ENCODE peak calls at places on chromosomes 7 and 10, in nine cellular contexts. X, R, E, J, H, N, K, O and Y are unnamed samples.
A peak's percentile ranks its signal among the peaks of the same experiment; 100 is the strongest.

GRCh38 chr7:75854233-75854632 is 24.6 kb upstream of the RHBDD2 start:
- DNase-seq in X (peak; percentile 70), R (peak; percentile 20), E (no peak), J (no peak), H (no peak), N (no peak), K (no peak), O (no peak), Y (no peak)

GRCh38 chr10:59190332-59190731 is 13.9 kb downstream of the PHYHIPL start:
- DNase-seq in X (no peak), R (no peak), E (no peak), J (no peak), H (no peak), N (no peak), K (no peak), O (no peak), Y (no peak)

GRCh38 chr10:71531485-71532446 is 135.0 kb downstream of the CDH23 start:
- DNase-seq in X (no peak), R (no peak), E (no peak), J (no peak), H (no peak), N (peak; percentile 37), K (no peak), O (no peak), Y (no peak)

GRCh38 chr7:107658467-107658866 is 2.2 kb upstream of the SLC26A4 start:
- DNase-seq in X (no peak), R (no peak), E (no peak), J (no peak), H (no peak), N (no peak), K (no peak), O (no peak), Y (no peak)

GRCh38 chr7:94231333-94231732 is 163.4 kb upstream of the COL1A2 start:
- DNase-seq in X (no peak), R (no peak), E (no peak), J (no peak), H (no peak), N (no peak), K (no peak), O (no peak), Y (no peak)

GRCh38 chr7:107130487-107131220 is 38.1 kb upstream of the HBP1 start:
- DNase-seq in X (peak; percentile 48), R (no peak), E (no peak), J (no peak), H (no peak), N (no peak), K (no peak), O (no peak), Y (no peak)

GRCh38 chr7:75985518-75986146 is 8.8 kb downstream of the TMEM120A start:
- DNase-seq in X (no peak), R (no peak), E (peak; percentile 70), J (peak; percentile 61), H (no peak), N (no peak), K (peak; percentile 54), O (no peak), Y (peak; percentile 26)

GRCh38 chr7:127946081-127946480 is 85.2 kb downstream of the LRRC4 start:
- DNase-seq in X (no peak), R (no peak), E (peak; percentile 49), J (no peak), H (no peak), N (no peak), K (no peak), O (no peak), Y (no peak)

GRCh38 chr7:136049117-136049516 is 72.0 kb upstream of the MTPN start:
- DNase-seq in X (no peak), R (no peak), E (no peak), J (no peak), H (no peak), N (no peak), K (no peak), O (no peak), Y (no peak)

GRCh38 chr10:18879284-18879683 is 169.3 kb upstream of the MALRD1 start:
- DNase-seq in X (no peak), R (no peak), E (peak; percentile 94), J (no peak), H (no peak), N (no peak), K (no peak), O (no peak), Y (no peak)

GRCh38 chr10:30639946-30640786 is 10.6 kb upstream of the LYZL2 start:
- DNase-seq in X (peak; percentile 58), R (peak; percentile 45), E (peak; percentile 47), J (no peak), H (no peak), N (peak; percentile 59), K (no peak), O (peak; percentile 42), Y (no peak)

GRCh38 chr10:123858907-123859650 is 32.5 kb downstream of the CPXM2 start:
- DNase-seq in X (no peak), R (no peak), E (no peak), J (no peak), H (no peak), N (no peak), K (no peak), O (no peak), Y (no peak)

GRCh38 chr10:80199828-80200227 is 5.5 kb downstream of the ANXA11 start:
- DNase-seq in X (peak; percentile 39), R (peak; percentile 91), E (peak; percentile 62), J (no peak), H (peak; percentile 41), N (no peak), K (peak; percentile 73), O (no peak), Y (no peak)

GRCh38 chr10:33247221-33247907 is 87.1 kb downstream of the NRP1 start:
- DNase-seq in X (no peak), R (no peak), E (no peak), J (no peak), H (no peak), N (no peak), K (no peak), O (no peak), Y (no peak)

GRCh38 chr7:24931787-24932186 is 48.2 kb downstream of the OSBPL3 start:
- DNase-seq in X (no peak), R (no peak), E (no peak), J (no peak), H (no peak), N (no peak), K (no peak), O (no peak), Y (no peak)

GRCh38 chr10:45353176-45353575 is 20.8 kb upstream of the ALOX5 start:
- DNase-seq in X (no peak), R (no peak), E (no peak), J (no peak), H (no peak), N (no peak), K (no peak), O (no peak), Y (no peak)

GRCh38 chr7:150335101-150335773 is 6.2 kb downstream of the RARRES2 start:
- DNase-seq in X (peak; percentile 85), R (no peak), E (no peak), J (no peak), H (no peak), N (no peak), K (no peak), O (peak; percentile 83), Y (peak; percentile 65)

GRCh38 chr10:103241262-103242011 is 4.2 kb upstream of the RPEL1 start:
- DNase-seq in X (peak; percentile 51), R (peak; percentile 10), E (peak; percentile 98), J (no peak), H (peak; percentile 89), N (no peak), K (no peak), O (no peak), Y (peak; percentile 65)

GRCh38 chr10:126561499-126562208 is 108.8 kb downstream of the C10orf90 start:
- DNase-seq in X (peak; percentile 31), R (no peak), E (no peak), J (no peak), H (no peak), N (no peak), K (no peak), O (no peak), Y (no peak)

GRCh38 chr7:16421333-16422099 is at the start of gene CRPPA:
- DNase-seq in X (peak; percentile 56), R (no peak), E (peak; percentile 84), J (peak; percentile 56), H (no peak), N (no peak), K (peak; percentile 27), O (no peak), Y (peak; percentile 56)

GRCh38 chr10:22606164-22606614 is 108.2 kb downstream of the PIP4K2A start:
- DNase-seq in X (peak; percentile 46), R (peak; percentile 39), E (peak; percentile 52), J (no peak), H (no peak), N (peak; percentile 86), K (peak; percentile 25), O (no peak), Y (no peak)

GRCh38 chr7:234041-234711 is 41.8 kb downstream of the FAM20C start:
- DNase-seq in X (no peak), R (no peak), E (no peak), J (peak; percentile 61), H (peak; percentile 30), N (no peak), K (peak; percentile 50), O (no peak), Y (no peak)
- H3K27ac ChIP-seq in X (peak overlapping the region; percentile 95), R (peak overlapping the region; percentile 45), E (peak overlapping the region; percentile 87), J (peak overlapping the region; percentile 84), H (peak overlapping the region; percentile 95), N (no peak overlapping the region), K (peak overlapping the region; percentile 67), O (peak overlapping the region; percentile 90), Y (peak overlapping the region; percentile 4)

GRCh38 chr10:17512341-17513001 is 58.1 kb upstream of the ST8SIA6 start:
- DNase-seq in X (peak; percentile 100), R (peak; percentile 99), E (peak; percentile 73), J (no peak), H (peak; percentile 69), N (no peak), K (peak; percentile 55), O (peak; percentile 91), Y (peak; percentile 50)
- H3K4me3 ChIP-seq in X (no peak overlapping the region), R (no peak overlapping the region), E (no peak overlapping the region), J (no peak overlapping the region), H (no peak overlapping the region), N (no peak overlapping the region), K (no peak overlapping the region), O (no peak overlapping the region), Y (no peak overlapping the region)

GRCh38 chr7:44665531-44666213 is 59.2 kb downstream of the OGDH start:
- DNase-seq in X (peak; percentile 93), R (peak; percentile 82), E (no peak), J (no peak), H (no peak), N (no peak), K (no peak), O (peak; percentile 27), Y (no peak)
- H3K27ac ChIP-seq in X (no peak overlapping the region), R (peak overlapping the region; percentile 61), E (no peak overlapping the region), J (no peak overlapping the region), H (no peak overlapping the region), N (no peak overlapping the region), K (no peak overlapping the region), O (no peak overlapping the region), Y (no peak overlapping the region)

DNA sequence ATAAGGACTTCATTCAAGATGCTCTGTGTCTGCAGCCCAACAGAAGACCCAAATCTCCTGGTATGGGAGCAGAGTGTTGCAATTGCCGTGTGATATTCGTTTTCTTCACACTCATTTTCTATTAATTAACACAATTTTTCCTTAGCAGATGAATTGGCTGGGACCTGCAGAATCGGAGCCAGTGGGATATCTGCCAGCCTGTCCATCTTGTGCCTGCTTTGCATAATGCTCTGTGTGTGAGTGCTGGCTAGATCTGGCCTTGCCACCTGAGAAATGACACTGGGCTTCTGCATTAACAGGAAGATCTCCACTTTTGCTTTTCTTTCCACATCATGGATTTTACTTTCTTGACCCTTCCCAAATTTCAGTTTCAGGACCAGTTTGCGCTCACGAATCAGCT is 70.4 kb upstream of the GPR158 start:
- DNase-seq in X (no peak), R (no peak), E (no peak), J (no peak), H (no peak), N (no peak), K (no peak), O (no peak), Y (no peak)
- H3K4me3 ChIP-seq in X (no peak overlapping the region), R (no peak overlapping the region), E (no peak overlapping the region), J (no peak overlapping the region), H (no peak overlapping the region), N (no peak overlapping the region), K (no peak overlapping the region), O (no peak overlapping the region), Y (no peak overlapping the region)